ENCODE peak calls at places on chromosomes 16 and 17, in nine cellular contexts. One of them, this sample, is unnamed.

GRCh38 chr17:40915721-40916256 is 21.7 kb downstream of the KRT23 start:
- DNase-seq in right atrium auricular region: no peak
- DNase-seq in Peyer's patch: no peak
- DNase-seq in body of pancreas: no peak
- DNase-seq in psoas muscle: no peak
- DNase-seq in tibial nerve: no peak
- DNase-seq in sigmoid colon: no peak
- DNase-seq in heart left ventricle: no peak
- DNase-seq in tibial artery: no peak
- DNase-seq in this sample: no peak

GRCh38 chr17:78132086-78132676 is 1.6 kb downstream of the TMC8 start:
- DNase-seq in right atrium auricular region: no peak
- DNase-seq in Peyer's patch: peak; percentile 96
- DNase-seq in body of pancreas: peak; percentile 41
- DNase-seq in psoas muscle: no peak
- DNase-seq in tibial nerve: no peak
- DNase-seq in sigmoid colon: no peak
- DNase-seq in heart left ventricle: no peak
- DNase-seq in tibial artery: peak; percentile 65
- DNase-seq in this sample: peak; percentile 54

GRCh38 chr16:23196577-23196976 is 14.0 kb downstream of the SCNN1G start:
- DNase-seq in right atrium auricular region: no peak
- DNase-seq in Peyer's patch: no peak
- DNase-seq in body of pancreas: no peak
- DNase-seq in psoas muscle: no peak
- DNase-seq in tibial nerve: no peak
- DNase-seq in sigmoid colon: no peak
- DNase-seq in heart left ventricle: no peak
- DNase-seq in tibial artery: no peak
- DNase-seq in this sample: no peak

GRCh38 chr16:55232822-55233221 is 91.2 kb upstream of the IRX6 start:
- DNase-seq in right atrium auricular region: no peak
- DNase-seq in Peyer's patch: no peak
- DNase-seq in body of pancreas: no peak
- DNase-seq in psoas muscle: no peak
- DNase-seq in tibial nerve: no peak
- DNase-seq in sigmoid colon: no peak
- DNase-seq in heart left ventricle: no peak
- DNase-seq in tibial artery: no peak
- DNase-seq in this sample: no peak

GRCh38 chr17:4477286-4477791 is 21.3 kb upstream of the SPNS2 start:
- DNase-seq in right atrium auricular region: no peak
- DNase-seq in Peyer's patch: no peak
- DNase-seq in body of pancreas: no peak
- DNase-seq in psoas muscle: no peak
- DNase-seq in tibial nerve: no peak
- DNase-seq in sigmoid colon: no peak
- DNase-seq in heart left ventricle: no peak
- DNase-seq in tibial artery: no peak
- DNase-seq in this sample: no peak

GRCh38 chr16:27020031-27020430 is 46.7 kb upstream of the C16orf82 start:
- DNase-seq in right atrium auricular region: no peak
- DNase-seq in Peyer's patch: no peak
- DNase-seq in body of pancreas: no peak
- DNase-seq in psoas muscle: no peak
- DNase-seq in tibial nerve: no peak
- DNase-seq in sigmoid colon: no peak
- DNase-seq in heart left ventricle: no peak
- DNase-seq in tibial artery: no peak
- DNase-seq in this sample: no peak

GRCh38 chr16:84933774-84934571 is 77.4 kb downstream of the ZDHHC7 start:
- DNase-seq in right atrium auricular region: peak; percentile 88
- DNase-seq in Peyer's patch: peak; percentile 62
- DNase-seq in body of pancreas: peak; percentile 95
- DNase-seq in psoas muscle: peak; percentile 89
- DNase-seq in tibial nerve: peak; percentile 60
- DNase-seq in sigmoid colon: peak; percentile 87
- DNase-seq in heart left ventricle: peak; percentile 84
- DNase-seq in tibial artery: peak; percentile 96
- DNase-seq in this sample: peak; percentile 93

GRCh38 chr17:65531508-65532431 is 29.7 kb downstream of the AXIN2 start:
- DNase-seq in right atrium auricular region: peak; percentile 83
- DNase-seq in Peyer's patch: peak; percentile 61
- DNase-seq in body of pancreas: peak; percentile 44
- DNase-seq in psoas muscle: peak; percentile 61
- DNase-seq in tibial nerve: peak; percentile 22
- DNase-seq in sigmoid colon: peak; percentile 88
- DNase-seq in heart left ventricle: peak; percentile 43
- DNase-seq in tibial artery: peak; percentile 78
- DNase-seq in this sample: peak; percentile 77

GRCh38 chr16:53159781-53160436 is 105.1 kb downstream of the CHD9 start:
- DNase-seq in right atrium auricular region: no peak
- DNase-seq in Peyer's patch: no peak
- DNase-seq in body of pancreas: no peak
- DNase-seq in psoas muscle: no peak
- DNase-seq in tibial nerve: peak; percentile 39
- DNase-seq in sigmoid colon: no peak
- DNase-seq in heart left ventricle: no peak
- DNase-seq in tibial artery: no peak
- DNase-seq in this sample: no peak

GRCh38 chr17:65519471-65519870 is 42.0 kb downstream of the AXIN2 start:
- DNase-seq in right atrium auricular region: no peak
- DNase-seq in Peyer's patch: no peak
- DNase-seq in body of pancreas: no peak
- DNase-seq in psoas muscle: no peak
- DNase-seq in tibial nerve: no peak
- DNase-seq in sigmoid colon: no peak
- DNase-seq in heart left ventricle: no peak
- DNase-seq in tibial artery: no peak
- DNase-seq in this sample: no peak

GRCh38 chr16:27520982-27521673 is 28.6 kb downstream of the GTF3C1 start:
- DNase-seq in right atrium auricular region: peak; percentile 88
- DNase-seq in Peyer's patch: no peak
- DNase-seq in body of pancreas: peak; percentile 12
- DNase-seq in psoas muscle: peak; percentile 75
- DNase-seq in tibial nerve: no peak
- DNase-seq in sigmoid colon: peak; percentile 74
- DNase-seq in heart left ventricle: peak; percentile 87
- DNase-seq in tibial artery: peak; percentile 78
- DNase-seq in this sample: peak; percentile 75

GRCh38 chr16:88428156-88428555 is 24.9 kb upstream of the ZFPM1 start:
- DNase-seq in right atrium auricular region: no peak
- DNase-seq in Peyer's patch: no peak
- DNase-seq in body of pancreas: no peak
- DNase-seq in psoas muscle: no peak
- DNase-seq in tibial nerve: no peak
- DNase-seq in sigmoid colon: no peak
- DNase-seq in heart left ventricle: no peak
- DNase-seq in tibial artery: no peak
- DNase-seq in this sample: no peak

GRCh38 chr17:35167666-35168065 is 20.0 kb downstream of the UNC45B start:
- DNase-seq in right atrium auricular region: no peak
- DNase-seq in Peyer's patch: no peak
- DNase-seq in body of pancreas: no peak
- DNase-seq in psoas muscle: no peak
- DNase-seq in tibial nerve: no peak
- DNase-seq in sigmoid colon: peak; percentile 4
- DNase-seq in heart left ventricle: no peak
- DNase-seq in tibial artery: no peak
- DNase-seq in this sample: no peak

GRCh38 chr16:2023098-2023925 is 3.4 kb upstream of the NHERF2 start:
- DNase-seq in right atrium auricular region: peak; percentile 90
- DNase-seq in Peyer's patch: peak; percentile 97
- DNase-seq in body of pancreas: peak; percentile 95
- DNase-seq in psoas muscle: peak; percentile 93
- DNase-seq in tibial nerve: peak; percentile 94
- DNase-seq in sigmoid colon: peak; percentile 96
- DNase-seq in heart left ventricle: peak; percentile 94
- DNase-seq in tibial artery: peak; percentile 94
- DNase-seq in this sample: peak; percentile 94

GRCh38 chr17:42289863-42290165 is 1.5 kb downstream of the STAT5A start:
- DNase-seq in right atrium auricular region: no peak
- DNase-seq in Peyer's patch: peak; percentile 48
- DNase-seq in body of pancreas: no peak
- DNase-seq in psoas muscle: no peak
- DNase-seq in tibial nerve: no peak
- DNase-seq in sigmoid colon: peak; percentile 62
- DNase-seq in heart left ventricle: no peak
- DNase-seq in tibial artery: no peak
- DNase-seq in this sample: peak; percentile 44

GRCh38 chr17:35447494-35447893 is 1.1 kb downstream of the SLFN13 start:
- DNase-seq in right atrium auricular region: no peak
- DNase-seq in Peyer's patch: no peak
- DNase-seq in body of pancreas: no peak
- DNase-seq in psoas muscle: no peak
- DNase-seq in tibial nerve: no peak
- DNase-seq in sigmoid colon: no peak
- DNase-seq in heart left ventricle: peak; percentile 20
- DNase-seq in tibial artery: no peak
- DNase-seq in this sample: no peak

GRCh38 chr17:82560802-82561428 is 41.4 kb downstream of the FOXK2 start:
- DNase-seq in right atrium auricular region: no peak
- DNase-seq in Peyer's patch: no peak
- DNase-seq in body of pancreas: no peak
- DNase-seq in psoas muscle: no peak
- DNase-seq in tibial nerve: no peak
- DNase-seq in sigmoid colon: no peak
- DNase-seq in heart left ventricle: no peak
- DNase-seq in tibial artery: no peak
- DNase-seq in this sample: no peak
- H3K27ac ChIP-seq in right atrium auricular region: no peak overlapping the region
- H3K27ac ChIP-seq in Peyer's patch: no peak overlapping the region
- H3K27ac ChIP-seq in body of pancreas: no peak overlapping the region
- H3K27ac ChIP-seq in psoas muscle: no peak overlapping the region
- H3K27ac ChIP-seq in tibial nerve: no peak overlapping the region
- H3K27ac ChIP-seq in sigmoid colon: no peak overlapping the region
- H3K27ac ChIP-seq in heart left ventricle: no peak overlapping the region
- H3K27ac ChIP-seq in tibial artery: no peak overlapping the region
- H3K27ac ChIP-seq in this sample: no peak overlapping the region

GRCh38 chr16:49003992-49004391 is 277.6 kb downstream of the CBLN1 start:
- DNase-seq in right atrium auricular region: no peak
- DNase-seq in Peyer's patch: no peak
- DNase-seq in body of pancreas: no peak
- DNase-seq in psoas muscle: no peak
- DNase-seq in tibial nerve: no peak
- DNase-seq in sigmoid colon: peak; percentile 93
- DNase-seq in heart left ventricle: no peak
- DNase-seq in tibial artery: no peak
- DNase-seq in this sample: no peak
- H3K27me3 ChIP-seq in right atrium auricular region: no peaks in the 10 kb centered on the region
- H3K27me3 ChIP-seq in Peyer's patch: no peaks in the 10 kb centered on the region
- H3K27me3 ChIP-seq in body of pancreas: no peaks in the 10 kb centered on the region
- H3K27me3 ChIP-seq in psoas muscle: no peaks in the 10 kb centered on the region
- H3K27me3 ChIP-seq in tibial nerve: no peaks in the 10 kb centered on the region
- H3K27me3 ChIP-seq in sigmoid colon: no peaks in the 10 kb centered on the region
- H3K27me3 ChIP-seq in heart left ventricle: no peaks in the 10 kb centered on the region
- H3K27me3 ChIP-seq in tibial artery: no peaks in the 10 kb centered on the region
- H3K27me3 ChIP-seq in this sample: no peaks in the 10 kb centered on the region

DNA sequence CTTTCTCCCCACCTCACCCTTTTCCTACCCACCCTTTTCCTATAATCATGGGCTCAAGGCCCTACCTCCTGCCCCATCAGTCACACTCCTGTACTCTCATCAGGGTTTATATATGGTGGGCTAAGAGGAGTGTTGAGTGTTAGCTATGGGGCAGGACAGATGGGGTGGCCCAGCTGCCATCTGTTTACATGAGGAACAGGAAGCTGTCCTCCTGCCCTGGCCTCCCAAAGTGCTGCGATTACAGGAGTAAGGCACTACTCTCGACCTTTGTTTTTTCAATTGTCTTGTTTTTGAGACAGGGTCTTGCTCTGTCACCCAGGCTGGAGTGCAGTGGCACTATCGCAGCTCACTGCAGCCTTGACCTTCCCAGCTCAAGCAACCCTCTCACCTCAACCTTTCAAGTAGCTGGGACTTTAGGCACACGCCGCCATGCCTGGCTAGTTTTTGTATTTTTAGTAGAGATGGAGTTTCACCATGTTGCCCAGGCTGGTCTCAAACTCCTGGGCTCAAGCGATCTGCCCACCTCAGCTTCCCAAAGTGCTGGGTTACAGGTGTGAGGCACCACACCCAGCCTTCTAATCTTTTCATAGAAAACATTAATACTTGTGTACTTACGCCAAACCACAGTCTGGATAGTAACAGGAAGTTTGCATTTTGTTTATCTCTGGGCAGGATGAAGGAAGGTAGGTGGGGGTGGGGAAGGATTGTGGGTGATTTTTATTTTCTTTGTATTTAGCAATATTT is 1.6 kb downstream of the TRADD start:
- DNase-seq in right atrium auricular region: no peak
- DNase-seq in Peyer's patch: no peak
- DNase-seq in body of pancreas: no peak
- DNase-seq in psoas muscle: no peak
- DNase-seq in tibial nerve: no peak
- DNase-seq in sigmoid colon: no peak
- DNase-seq in heart left ventricle: no peak
- DNase-seq in tibial artery: no peak
- DNase-seq in this sample: peak; percentile 25
- H3K4me1 ChIP-seq in right atrium auricular region: no peaks in the 10 kb centered on the region
- H3K4me1 ChIP-seq in Peyer's patch: peaks cover 50% of the 10 kb centered on the region
- H3K4me1 ChIP-seq in body of pancreas: peaks cover 53% of the 10 kb centered on the region
- H3K4me1 ChIP-seq in psoas muscle: peaks cover 30% of the 10 kb centered on the region
- H3K4me1 ChIP-seq in tibial nerve: peaks cover 59% of the 10 kb centered on the region
- H3K4me1 ChIP-seq in sigmoid colon: peaks cover 57% of the 10 kb centered on the region
- H3K4me1 ChIP-seq in heart left ventricle: peaks cover 42% of the 10 kb centered on the region
- H3K4me1 ChIP-seq in tibial artery: peaks cover 47% of the 10 kb centered on the region
- H3K4me1 ChIP-seq in this sample: no peaks in the 10 kb centered on the region

GRCh38 chr17:37476431-37477130 is 13.1 kb upstream of the DUSP14 start:
- DNase-seq in right atrium auricular region: no peak
- DNase-seq in Peyer's patch: no peak
- DNase-seq in body of pancreas: no peak
- DNase-seq in psoas muscle: no peak
- DNase-seq in tibial nerve: no peak
- DNase-seq in sigmoid colon: no peak
- DNase-seq in heart left ventricle: peak; percentile 29
- DNase-seq in tibial artery: no peak
- DNase-seq in this sample: no peak

GRCh38 chr17:37478187-37478586 is 11.5 kb upstream of the DUSP14 start:
- DNase-seq in right atrium auricular region: peak; percentile 76
- DNase-seq in Peyer's patch: no peak
- DNase-seq in body of pancreas: no peak
- DNase-seq in psoas muscle: peak; percentile 60
- DNase-seq in tibial nerve: peak; percentile 66
- DNase-seq in sigmoid colon: no peak
- DNase-seq in heart left ventricle: no peak
- DNase-seq in tibial artery: peak; percentile 75
- DNase-seq in this sample: no peak

GRCh38 chr17:37481001-37481665 is 8.6 kb upstream of the DUSP14 start:
- DNase-seq in right atrium auricular region: no peak
- DNase-seq in Peyer's patch: no peak
- DNase-seq in body of pancreas: no peak
- DNase-seq in psoas muscle: no peak
- DNase-seq in tibial nerve: no peak
- DNase-seq in sigmoid colon: no peak
- DNase-seq in heart left ventricle: no peak
- DNase-seq in tibial artery: no peak
- DNase-seq in this sample: no peak

GRCh38 chr17:37480427-37480826 is 9.3 kb upstream of the DUSP14 start:
- DNase-seq in right atrium auricular region: no peak
- DNase-seq in Peyer's patch: no peak
- DNase-seq in body of pancreas: no peak
- DNase-seq in psoas muscle: no peak
- DNase-seq in tibial nerve: no peak
- DNase-seq in sigmoid colon: no peak
- DNase-seq in heart left ventricle: no peak
- DNase-seq in tibial artery: no peak
- DNase-seq in this sample: no peak

GRCh38 chr17:37479025-37479424 is 10.7 kb upstream of the DUSP14 start:
- DNase-seq in right atrium auricular region: no peak
- DNase-seq in Peyer's patch: no peak
- DNase-seq in body of pancreas: no peak
- DNase-seq in psoas muscle: no peak
- DNase-seq in tibial nerve: no peak
- DNase-seq in sigmoid colon: no peak
- DNase-seq in heart left ventricle: no peak
- DNase-seq in tibial artery: no peak
- DNase-seq in this sample: no peak
- H3K27ac ChIP-seq in right atrium auricular region: no peak overlapping the region
- H3K27ac ChIP-seq in Peyer's patch: no peak overlapping the region
- H3K27ac ChIP-seq in body of pancreas: no peak overlapping the region
- H3K27ac ChIP-seq in psoas muscle: no peak overlapping the region
- H3K27ac ChIP-seq in tibial nerve: no peak overlapping the region
- H3K27ac ChIP-seq in sigmoid colon: no peak overlapping the region
- H3K27ac ChIP-seq in heart left ventricle: no peak overlapping the region
- H3K27ac ChIP-seq in tibial artery: no peak overlapping the region
- H3K27ac ChIP-seq in this sample: no peak overlapping the region

This sample was measured in aorta.